ENCODE peak calls at places on chromosomes 1 and 21, in seven cellular contexts. N is right lobe of liver, D is Peyer's patch, P is breast epithelium, A is foreskin fibroblast, Q is tibial artery, Z is ascending aorta. E is an unnamed sample.

GRCh38 chr1:109650609-109651008 is 5.3 kb upstream of the GSTM4 start:
- DNase-seq in N (no peak), D (no peak), P (no peak), A (no peak), Q (no peak), Z (peak), E (no peak)

GRCh38 chr21:35011681-35012080 is 37.4 kb downstream of the RUNX1 start:
- DNase-seq in N (no peak), D (no peak), P (no peak), A (no peak), Q (no peak), Z (no peak), E (no peak)

GRCh38 chr1:195481293-195481692 is 1126.9 kb downstream of the KCNT2 start:
- DNase-seq in N (no peak), D (no peak), P (no peak), A (no peak), Q (no peak), Z (no peak), E (no peak)

GRCh38 chr1:43994794-43995790 is 3.7 kb downstream of the CCDC24 start:
- DNase-seq in N (no peak), D (no peak), P (no peak), A (no peak), Q (no peak), Z (no peak), E (no peak)

GRCh38 chr1:9659328-9659727 is 7.8 kb downstream of the PIK3CD start:
- DNase-seq in N (no peak), D (no peak), P (peak), A (peak), Q (no peak), Z (no peak), E (no peak)

GRCh38 chr1:97721221-97721620 is 199.6 kb downstream of the DPYD start:
- DNase-seq in N (no peak), D (no peak), P (no peak), A (peak), Q (no peak), Z (no peak), E (no peak)

GRCh38 chr1:5575396-5576110 is 416.7 kb downstream of the NPHP4 start:
- DNase-seq in N (no peak), D (no peak), P (no peak), A (no peak), Q (no peak), Z (no peak), E (no peak)

GRCh38 chr1:240888039-240888786 is 276.3 kb upstream of the GREM2 start:
- DNase-seq in N (peak), D (peak), P (no peak), A (no peak), Q (no peak), Z (no peak), E (no peak)

GRCh38 chr1:236468625-236469024 is 55.2 kb upstream of the LGALS8 start:
- DNase-seq in N (no peak), D (no peak), P (no peak), A (no peak), Q (no peak), Z (no peak), E (no peak)

GRCh38 chr1:236469466-236469865 is 54.3 kb upstream of the LGALS8 start:
- DNase-seq in N (no peak), D (no peak), P (no peak), A (no peak), Q (no peak), Z (no peak), E (no peak)

GRCh38 chr1:236465959-236466303 is 57.9 kb upstream of the LGALS8 start:
- DNase-seq in N (no peak), D (no peak), P (no peak), A (no peak), Q (no peak), Z (no peak), E (no peak)

GRCh38 chr1:236465231-236465958 is 58.4 kb upstream of the LGALS8 start:
- DNase-seq in N (no peak), D (no peak), P (no peak), A (no peak), Q (no peak), Z (no peak), E (no peak)

DNA sequence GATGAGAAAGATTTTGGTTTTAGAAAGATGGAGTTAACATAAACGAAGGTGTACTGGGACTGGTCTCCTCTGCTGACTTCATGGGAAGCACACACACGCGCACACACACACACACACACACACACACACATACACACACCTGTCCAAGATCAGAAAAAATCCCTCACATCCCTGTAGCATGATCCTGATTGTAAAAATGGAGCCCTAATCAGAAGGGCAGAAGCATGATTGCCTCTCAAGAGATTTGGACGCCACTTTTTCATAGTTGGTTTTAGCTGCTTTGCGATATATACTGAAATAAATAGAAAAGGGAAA is 56.5 kb upstream of the LGALS8 start:
- DNase-seq in N (no peak), D (no peak), P (no peak), A (no peak), Q (no peak), Z (no peak), E (no peak)
- H3K4me3 ChIP-seq in N (no peak), D (no peak), P (no peak), A (no peak), Q (no peak), Z (no peak), E (no peak)

GRCh38 chr1:181152892-181153633 is 64.6 kb downstream of the IER5 start:
- DNase-seq in N (peak), D (peak), P (peak), A (peak), Q (peak), Z (peak), E (peak)
- H3K4me3 ChIP-seq in N (no peak), D (no peak), P (peak), A (no peak), Q (peak), Z (peak), E (no peak)

DNA sequence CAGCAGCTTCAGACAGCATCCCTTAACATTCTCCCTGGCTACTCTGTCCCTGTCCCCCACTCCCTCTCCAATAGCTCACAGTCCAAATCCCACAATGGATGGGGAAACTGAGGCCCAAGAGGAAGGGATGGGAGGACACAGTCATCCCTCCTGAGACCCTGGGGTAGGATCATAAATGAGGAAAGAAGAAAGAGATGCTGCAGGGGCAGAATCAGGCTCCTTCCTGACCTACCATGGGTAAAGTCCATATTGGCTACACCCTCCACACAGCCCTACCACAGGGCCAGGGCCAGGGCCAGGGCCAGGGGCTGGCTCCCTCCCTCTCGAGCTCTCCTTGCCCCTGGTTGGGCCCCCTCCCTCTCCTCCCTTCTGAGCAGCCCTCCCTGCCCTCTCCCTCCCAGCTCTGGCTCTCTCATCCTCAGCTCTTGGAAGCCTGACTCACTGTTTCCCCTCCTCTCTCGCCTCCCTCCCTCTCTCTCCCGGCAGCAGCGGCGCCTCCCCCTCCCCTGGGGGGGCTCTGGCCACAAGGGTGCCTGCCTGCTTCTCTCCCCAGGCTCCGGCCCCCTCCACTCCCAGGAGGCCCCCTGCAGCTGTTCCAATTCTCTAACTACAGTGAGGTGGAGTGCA is 4.9 kb downstream of the AHDC1 start:
- DNase-seq in N (no peak), D (no peak), P (no peak), A (peak), Q (peak), Z (peak), E (no peak)
- H3K4me3 ChIP-seq in N (no peak), D (no peak), P (peak), A (peak), Q (peak), Z (peak), E (peak)

DNA sequence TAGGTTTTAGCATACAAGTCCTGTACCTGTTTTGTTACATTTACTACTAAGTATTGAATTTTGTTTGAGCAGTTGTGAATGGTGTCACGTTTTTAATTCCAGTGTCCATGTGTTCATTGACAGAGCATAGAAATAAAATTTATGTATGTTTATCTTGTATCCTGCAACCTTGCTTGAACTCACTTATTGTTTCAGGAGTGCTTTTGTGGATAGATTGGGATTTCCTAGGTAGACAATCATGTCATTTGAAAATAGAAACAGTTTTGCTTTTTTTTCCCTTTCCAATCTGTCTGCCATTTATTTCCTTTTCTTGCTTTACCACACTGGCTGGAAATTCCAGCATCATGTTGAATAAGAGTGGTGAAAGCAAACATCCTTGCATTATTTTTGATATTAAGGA is 15.0 kb upstream of the ABCG1 start:
- DNase-seq in N (no peak), D (no peak), P (no peak), A (no peak), Q (no peak), Z (no peak), E (no peak)
- H3K4me3 ChIP-seq in N (no peak), D (no peak), P (no peak), A (no peak), Q (no peak), Z (no peak), E (no peak)

DNA sequence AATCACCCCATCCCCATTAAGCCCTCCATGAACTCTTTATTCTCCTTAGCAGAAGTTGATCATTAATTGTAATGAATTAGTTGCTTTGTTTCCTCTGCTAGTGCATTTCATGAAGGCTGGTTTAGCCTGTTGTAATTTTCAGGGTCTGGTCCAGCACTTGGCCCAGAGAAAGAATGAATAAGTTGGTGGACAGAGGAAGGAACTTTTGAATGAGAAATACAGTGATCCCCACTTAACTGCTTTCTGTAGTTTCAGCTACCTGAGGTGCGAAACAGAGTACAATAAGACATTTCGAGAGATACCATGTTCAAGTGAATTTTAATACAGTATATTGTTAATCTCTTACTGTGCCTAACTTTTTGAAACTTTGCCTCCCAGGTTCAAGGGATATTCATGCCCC is 1.8 kb downstream of the SOAT1 start:
- DNase-seq in N (no peak), D (no peak), P (no peak), A (no peak), Q (no peak), Z (no peak), E (no peak)
- H3K4me3 ChIP-seq in N (no peak), D (peak), P (peak), A (peak), Q (no peak), Z (peak), E (no peak)

GRCh38 chr1:91884459-91885290 is 1.3 kb downstream of the TGFBR3 start:
- DNase-seq in N (peak), D (peak), P (no peak), A (no peak), Q (no peak), Z (no peak), E (no peak)

GRCh38 chr1:91881280-91881679 is 4.7 kb downstream of the TGFBR3 start:
- DNase-seq in N (no peak), D (no peak), P (no peak), A (no peak), Q (no peak), Z (no peak), E (no peak)

GRCh38 chr1:91885716-91886506 is at the start of gene TGFBR3:
- DNase-seq in N (peak), D (peak), P (peak), A (peak), Q (peak), Z (peak), E (peak)

GRCh38 chr1:91885331-91885715 is 628 bp downstream of the TGFBR3 start:
- DNase-seq in N (peak), D (peak), P (no peak), A (no peak), Q (peak), Z (peak), E (peak)

DNA sequence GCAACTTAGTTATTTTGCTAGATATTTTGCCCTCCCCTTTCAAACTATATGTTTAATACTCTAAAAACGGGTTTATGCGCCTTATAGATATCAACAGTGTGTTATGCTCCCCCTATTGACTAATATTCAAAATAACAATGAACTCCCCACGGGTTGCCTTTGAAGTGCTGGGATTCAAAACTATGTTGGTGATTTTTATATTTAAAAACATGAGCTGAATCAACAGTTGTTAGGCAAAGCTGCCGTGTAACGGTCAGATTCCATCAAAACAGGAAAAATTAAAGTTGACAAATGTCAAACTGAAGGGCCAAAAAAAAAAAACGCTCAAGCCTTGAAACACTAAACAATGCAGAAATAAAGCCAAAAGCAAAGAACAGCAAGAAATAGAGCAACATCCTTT is 2.5 kb downstream of the TGFBR3 start:
- DNase-seq in N (no peak), D (no peak), P (no peak), A (no peak), Q (no peak), Z (no peak), E (no peak)
- H3K4me3 ChIP-seq in N (peak), D (peak), P (peak), A (peak), Q (peak), Z (peak), E (peak)

DNA sequence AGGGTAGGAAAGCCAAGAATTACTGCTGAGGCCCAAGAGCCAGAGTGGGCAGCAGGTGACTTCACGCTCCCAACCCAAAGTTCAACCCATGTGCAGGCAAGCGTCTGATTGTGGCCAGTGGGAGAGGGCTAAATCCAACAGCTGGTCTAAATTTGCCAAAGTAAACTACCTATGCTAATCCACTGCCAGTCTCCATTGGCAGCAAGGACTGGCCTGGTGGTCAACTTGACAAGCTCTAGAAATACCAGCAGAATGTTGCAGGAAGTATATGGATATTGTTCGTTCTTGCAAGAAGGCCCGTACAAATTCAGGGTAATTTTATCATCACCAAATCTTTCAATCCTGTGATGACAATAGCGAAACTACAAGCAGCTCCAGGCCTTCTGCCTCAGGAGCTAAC is 1.5 kb downstream of the TMEM63A start:
- DNase-seq in N (peak), D (no peak), P (no peak), A (no peak), Q (no peak), Z (no peak), E (no peak)
- H3K4me3 ChIP-seq in N (peak), D (peak), P (peak), A (peak), Q (peak), Z (peak), E (peak)